ENCODE peak calls at places on chromosomes 3 and 15, in seven cellular contexts. D is CD8-positive, alpha-beta T cell; S is fibroblast of the aortic adventitia; T is fibroblast of pulmonary artery; N is right atrium auricular region; B is lower lobe of right lung; H is astrocyte. Q is an unnamed sample.

GRCh38 chr3:4794331-4794730 is 184.9 kb upstream of the BHLHE40 start:
- DNase-seq in D (no peak), S (no peak), T (no peak), N (no peak), B (no peak), H (peak), Q (no peak)

GRCh38 chr15:43792761-43793493 is 807 bp downstream of the SERF2 start:
- DNase-seq in D (no peak), S (peak), T (peak), N (no peak), B (peak), H (no peak), Q (no peak)

GRCh38 chr3:16741890-16742289 is 136.7 kb upstream of the DAZL start:
- DNase-seq in D (no peak), S (no peak), T (peak), N (peak), B (no peak), H (peak), Q (peak)

GRCh38 chr3:194313642-194314430 is 37.3 kb downstream of the CPN2 start:
- DNase-seq in D (no peak), S (peak), T (peak), N (peak), B (no peak), H (peak), Q (no peak)

GRCh38 chr15:99442268-99442897 is 123.4 kb upstream of the MEF2A start:
- DNase-seq in D (no peak), S (peak), T (peak), N (peak), B (no peak), H (peak), Q (peak)

GRCh38 chr3:189941125-189941524 is 179.6 kb downstream of the P3H2 start:
- DNase-seq in D (no peak), S (no peak), T (no peak), N (no peak), B (no peak), H (no peak), Q (no peak)

GRCh38 chr15:48002772-48003171 is 118.0 kb upstream of the SLC24A5 start:
- DNase-seq in D (no peak), S (no peak), T (no peak), N (no peak), B (no peak), H (no peak), Q (no peak)

GRCh38 chr15:69996842-69997478 is 100.8 kb downstream of the TLE3 start:
- DNase-seq in D (no peak), S (no peak), T (no peak), N (no peak), B (no peak), H (no peak), Q (no peak)

GRCh38 chr15:90716317-90716975 is 700 bp upstream of the BLM start:
- DNase-seq in D (no peak), S (peak), T (peak), N (no peak), B (no peak), H (peak), Q (no peak)

GRCh38 chr15:45941367-45941766 is 306.5 kb downstream of the SQOR start:
- DNase-seq in D (no peak), S (no peak), T (no peak), N (no peak), B (no peak), H (no peak), Q (no peak)

GRCh38 chr15:57872281-57873010 is 165.9 kb downstream of the POLR2M start:
- DNase-seq in D (no peak), S (no peak), T (no peak), N (no peak), B (no peak), H (no peak), Q (no peak)

GRCh38 chr3:162142511-162142910 is 645.9 kb downstream of the OTOL1 start:
- DNase-seq in D (no peak), S (peak), T (peak), N (no peak), B (no peak), H (peak), Q (peak)

GRCh38 chr3:14329116-14329830 is 73.1 kb upstream of the SLC6A6 start:
- DNase-seq in D (no peak), S (peak), T (no peak), N (no peak), B (peak), H (peak), Q (no peak)

GRCh38 chr3:10380906-10381795 is 60.2 kb upstream of the SEC13 start:
- DNase-seq in D (no peak), S (peak), T (no peak), N (no peak), B (no peak), H (no peak), Q (no peak)

DNA sequence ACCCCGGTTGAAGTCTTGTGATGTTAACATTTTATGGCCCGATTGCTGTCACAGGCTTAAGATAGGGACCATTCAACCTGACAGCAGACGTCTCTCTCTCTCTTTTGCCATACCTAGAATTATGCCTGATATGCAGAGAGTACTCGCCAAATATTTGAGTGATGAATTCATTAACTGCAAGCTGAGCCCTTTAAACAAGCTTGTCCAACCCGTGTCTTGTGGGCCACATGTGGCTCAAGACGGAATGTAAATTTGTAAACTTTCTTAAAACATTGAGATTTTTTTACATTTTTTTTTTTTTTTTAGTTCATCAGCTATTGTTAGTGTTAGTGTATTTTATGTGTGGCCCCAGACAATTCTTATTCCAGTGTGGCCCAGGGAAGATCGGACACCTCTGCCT is 217.3 kb downstream of the THSD4 start:
- DNase-seq in D (no peak), S (peak), T (no peak), N (no peak), B (no peak), H (peak), Q (no peak)
- H3K4me3 ChIP-seq in D (no peak), S (no peak), T (no peak), N (no peak), B (no peak), H (no peak), Q (no peak)

GRCh38 chr3:129103296-129103695 is 18.3 kb downstream of the RAB43 start:
- DNase-seq in D (no peak), S (no peak), T (no peak), N (no peak), B (no peak), H (no peak), Q (no peak)
- TF ChIP-seq CTCF in D (no peak), S (no peak), T (no peak), N (no peak), B (no peak), H (no peak), Q (no peak)

GRCh38 chr15:55108448-55108847 is 88.3 kb downstream of the RSL24D1 start:
- DNase-seq in D (no peak), S (no peak), T (no peak), N (no peak), B (no peak), H (no peak), Q (no peak)
- H3K4me3 ChIP-seq in D (no peak), S (no peak), T (no peak), N (no peak), B (no peak), H (no peak), Q (no peak)

GRCh38 chr15:85009435-85009834 is 27.8 kb downstream of the PDE8A start:
- DNase-seq in D (no peak), S (no peak), T (no peak), N (no peak), B (no peak), H (no peak), Q (no peak)

GRCh38 chr15:85008474-85009260 is 27.0 kb downstream of the PDE8A start:
- DNase-seq in D (no peak), S (no peak), T (no peak), N (no peak), B (no peak), H (no peak), Q (no peak)

GRCh38 chr15:85010114-85010471 is 28.4 kb downstream of the PDE8A start:
- DNase-seq in D (no peak), S (no peak), T (no peak), N (no peak), B (no peak), H (no peak), Q (no peak)

GRCh38 chr15:85011210-85011571 is 29.5 kb downstream of the PDE8A start:
- DNase-seq in D (no peak), S (no peak), T (no peak), N (no peak), B (no peak), H (no peak), Q (no peak)

DNA sequence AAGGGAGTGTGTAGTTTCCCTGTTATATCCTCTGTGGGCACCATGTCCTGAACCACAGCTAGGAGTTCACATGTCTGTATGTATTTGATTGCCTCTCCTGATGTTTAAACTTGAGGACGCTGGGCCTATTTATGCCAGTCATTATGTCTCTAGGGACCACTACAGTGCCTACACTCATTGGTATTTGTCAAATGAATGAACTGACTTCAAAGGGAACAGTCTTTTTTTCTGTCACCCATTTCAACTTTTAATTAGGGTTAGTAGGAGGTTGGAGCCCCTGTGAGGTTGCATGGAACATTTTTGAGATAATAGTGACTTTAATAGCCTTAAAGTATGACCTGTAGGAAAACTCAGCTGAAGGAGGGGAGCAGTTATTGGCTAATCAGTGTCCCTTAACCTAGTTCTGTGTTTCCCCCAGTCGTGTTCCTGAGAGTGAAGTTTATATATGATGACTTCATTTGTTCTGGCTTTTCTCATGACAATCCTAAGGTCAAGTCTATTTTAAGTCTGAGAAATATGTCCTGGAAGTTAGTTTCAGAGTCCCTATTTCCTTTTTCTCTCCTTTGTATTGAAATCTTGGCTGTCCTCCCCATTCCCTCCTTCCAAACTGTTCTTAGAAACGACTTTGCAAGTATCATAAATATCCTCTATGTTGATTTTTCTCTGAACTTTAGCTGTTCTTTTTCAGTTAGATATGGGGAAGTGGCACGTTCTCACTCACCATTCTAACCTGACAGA is 29.0 kb downstream of the PDE8A start:
- DNase-seq in D (no peak), S (peak), T (peak), N (no peak), B (no peak), H (no peak), Q (no peak)
- TF ChIP-seq CTCF in D (no peak), S (no peak), T (peak), N (no peak), B (no peak), H (no peak), Q (no peak)

GRCh38 chr3:146334151-146334550 is 83.2 kb upstream of the PLSCR4 start:
- DNase-seq in D (no peak), S (peak), T (peak), N (no peak), B (no peak), H (no peak), Q (peak)
- H3K4me3 ChIP-seq in D (no peak), S (no peak), T (no peak), N (no peak), B (no peak), H (no peak), Q (no peak)

GRCh38 chr3:127887321-127887720 is 27.7 kb upstream of the KBTBD12 start:
- DNase-seq in D (no peak), S (no peak), T (no peak), N (no peak), B (no peak), H (peak), Q (peak)

GRCh38 chr3:127889461-127889863 is 25.6 kb upstream of the KBTBD12 start:
- DNase-seq in D (no peak), S (peak), T (peak), N (no peak), B (no peak), H (peak), Q (peak)

GRCh38 chr3:127889976-127890650 is 24.9 kb upstream of the KBTBD12 start:
- DNase-seq in D (no peak), S (no peak), T (peak), N (no peak), B (no peak), H (peak), Q (no peak)

GRCh38 chr3:127886276-127886862 is 28.7 kb upstream of the KBTBD12 start:
- DNase-seq in D (no peak), S (no peak), T (no peak), N (no peak), B (no peak), H (no peak), Q (no peak)

DNA sequence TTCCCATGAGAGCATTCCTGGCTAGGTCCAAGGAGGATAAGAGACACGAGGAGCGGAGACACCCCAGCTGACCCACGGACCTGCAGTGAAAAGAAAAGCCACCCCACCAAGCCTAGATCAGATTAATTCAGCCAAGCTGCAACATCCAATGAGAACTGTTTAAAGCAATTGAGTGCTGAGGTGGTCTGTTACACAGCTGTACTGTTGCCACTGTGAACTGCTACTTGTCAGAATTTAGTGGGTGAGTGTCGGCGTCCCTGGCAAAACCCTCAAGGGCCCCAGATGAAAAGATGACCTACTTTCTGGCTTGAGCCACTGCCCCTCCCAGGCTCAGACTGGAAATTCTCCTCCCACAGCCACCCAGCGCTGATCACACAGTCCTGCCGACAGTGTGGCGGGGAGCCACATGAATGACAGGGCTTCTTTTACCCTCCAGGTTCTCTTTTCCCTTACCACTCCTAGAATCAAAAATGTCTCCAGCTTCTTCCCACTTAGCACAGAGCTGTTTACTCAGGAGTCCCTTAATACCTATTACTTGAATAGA is 26.4 kb upstream of the KBTBD12 start:
- DNase-seq in D (no peak), S (no peak), T (no peak), N (peak), B (no peak), H (no peak), Q (no peak)
- TF ChIP-seq CTCF in D (no peak), S (no peak), T (no peak), N (no peak), B (no peak), H (no peak), Q (no peak)

GRCh38 chr15:89149501-89150101 is 61.3 kb downstream of the ABHD2 start:
- DNase-seq in D (no peak), S (no peak), T (no peak), N (no peak), B (no peak), H (no peak), Q (no peak)
- H3K4me3 ChIP-seq in D (no peak), S (no peak), T (no peak), N (no peak), B (no peak), H (no peak), Q (no peak)

GRCh38 chr3:81516042-81516441 is 245.4 kb downstream of the GBE1 start:
- DNase-seq in D (no peak), S (no peak), T (no peak), N (no peak), B (no peak), H (no peak), Q (no peak)
- TF ChIP-seq CTCF in D (no peak), S (no peak), T (no peak), N (no peak), B (no peak), H (no peak), Q (no peak)

GRCh38 chr15:51783967-51784366 is 32.6 kb downstream of the TMOD2 start:
- DNase-seq in D (no peak), S (no peak), T (no peak), N (no peak), B (no peak), H (no peak), Q (no peak)

GRCh38 chr15:51782357-51782896 is 31.0 kb downstream of the TMOD2 start:
- DNase-seq in D (no peak), S (peak), T (peak), N (no peak), B (no peak), H (no peak), Q (no peak)

GRCh38 chr15:51780636-51781035 is 29.2 kb downstream of the TMOD2 start:
- DNase-seq in D (no peak), S (peak), T (peak), N (no peak), B (no peak), H (no peak), Q (no peak)

GRCh38 chr15:51776952-51777574 is 25.7 kb downstream of the TMOD2 start:
- DNase-seq in D (peak), S (peak), T (peak), N (peak), B (no peak), H (peak), Q (peak)

DNA sequence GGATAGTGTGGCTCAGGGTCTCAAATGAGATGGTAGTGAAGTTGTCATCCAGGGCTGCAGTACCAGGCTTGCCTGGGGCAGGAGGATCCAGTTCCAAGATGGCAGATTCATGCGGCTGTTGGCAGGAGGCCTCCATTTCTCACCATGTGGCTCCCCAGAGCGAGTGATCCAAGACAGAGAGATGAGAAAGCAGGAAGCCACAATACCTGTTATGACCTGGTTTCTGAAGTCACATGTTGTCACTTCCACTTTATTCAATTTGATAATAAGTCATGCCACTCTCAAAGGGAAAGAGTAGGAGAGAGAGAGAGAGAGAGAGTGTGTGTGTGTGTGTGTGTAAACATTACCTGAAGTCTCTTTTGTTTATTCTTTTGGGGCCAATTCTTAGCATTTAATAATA is 30.1 kb downstream of the TMOD2 start:
- DNase-seq in D (no peak), S (no peak), T (no peak), N (no peak), B (no peak), H (no peak), Q (no peak)
- H3K4me3 ChIP-seq in D (no peak), S (no peak), T (no peak), N (no peak), B (no peak), H (no peak), Q (no peak)

DNA sequence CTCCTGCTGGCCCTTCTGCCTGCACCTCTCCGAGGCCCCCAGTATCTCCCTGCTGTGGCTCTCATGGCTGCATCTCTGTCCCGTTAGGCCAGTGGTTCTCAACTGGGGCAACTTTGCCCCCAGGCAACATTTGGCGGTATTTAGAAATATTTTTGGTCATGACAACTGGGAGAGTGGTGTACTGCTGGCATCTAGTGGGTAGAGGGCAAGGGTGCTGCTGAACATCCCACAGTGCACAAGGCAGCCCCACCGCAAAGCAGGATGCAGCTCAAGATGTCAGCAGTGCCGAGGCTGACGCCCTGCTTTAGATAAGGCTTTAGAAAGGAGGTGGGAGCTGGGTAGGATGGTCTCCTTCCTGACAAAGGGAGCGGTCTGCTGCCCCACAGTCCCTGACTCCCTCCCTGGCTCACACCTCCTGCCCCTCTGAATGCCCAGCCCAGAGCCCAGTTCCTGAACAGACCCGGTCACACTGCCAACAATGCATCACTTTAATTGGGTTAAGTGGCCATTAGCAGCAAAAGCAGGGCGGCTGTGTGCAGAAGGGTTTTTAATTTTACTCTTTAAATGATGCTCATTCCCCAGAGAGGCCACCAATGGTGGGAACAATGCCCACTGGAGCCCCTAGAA is 68.8 kb upstream of the TMEM115 start:
- DNase-seq in D (peak), S (no peak), T (peak), N (no peak), B (no peak), H (no peak), Q (no peak)
- TF ChIP-seq CTCF in D (no peak), S (no peak), T (no peak), N (no peak), B (no peak), H (no peak), Q (peak)

Q was measured in brain microvascular endothelial cell.